ENCODE peak calls at places on chromosomes 16 and 17, in four cellular contexts. I is heart right ventricle; O is CD4-positive, alpha-beta T cell; Y is ascending aorta. U is an unnamed sample.

GRCh38 chr16:728131-728889 is 1.4 kb downstream of the HAGHL start:
- DNase-seq in I (no peak), O (peak), Y (peak), U (no peak)

GRCh38 chr16:3004781-3005284 is 7.9 kb upstream of the CLDN9 start:
- DNase-seq in I (no peak), O (no peak), Y (no peak), U (no peak)

GRCh38 chr16:2457267-2457666 is 2.6 kb upstream of the TEDC2 start:
- DNase-seq in I (no peak), O (no peak), Y (no peak), U (no peak)

GRCh38 chr17:44323359-44324091 is 1.1 kb downstream of the SLC25A39 start:
- DNase-seq in I (no peak), O (no peak), Y (no peak), U (no peak)

GRCh38 chr16:82758406-82758805 is 131.6 kb downstream of the CDH13 start:
- DNase-seq in I (no peak), O (no peak), Y (no peak), U (no peak)

GRCh38 chr17:40192961-40193360 is 15.7 kb downstream of the RAPGEFL1 start:
- DNase-seq in I (no peak), O (no peak), Y (no peak), U (no peak)

GRCh38 chr16:83675136-83675535 is 132.6 kb upstream of the HSBP1 start:
- DNase-seq in I (no peak), O (no peak), Y (no peak), U (no peak)

GRCh38 chr16:789451-789850 is 1.0 kb downstream of the CHTF18 start:
- DNase-seq in I (no peak), O (no peak), Y (no peak), U (no peak)

GRCh38 chr16:50509521-50510341 is 38.5 kb upstream of the NKD1 start:
- DNase-seq in I (no peak), O (no peak), Y (peak), U (no peak)

GRCh38 chr17:49290690-49291326 is 60.2 kb upstream of the PHOSPHO1 start:
- DNase-seq in I (peak), O (no peak), Y (no peak), U (no peak)

GRCh38 chr17:34393401-34393800 is 30.4 kb upstream of the CCL1 start:
- DNase-seq in I (no peak), O (no peak), Y (no peak), U (no peak)

GRCh38 chr16:80862153-80862552 is 57.8 kb upstream of the CDYL2 start:
- DNase-seq in I (no peak), O (no peak), Y (no peak), U (no peak)

GRCh38 chr17:8894673-8895578 is 27.5 kb upstream of the PIK3R6 start:
- DNase-seq in I (peak), O (peak), Y (peak), U (peak)

GRCh38 chr17:27976331-27976730 is 66.1 kb upstream of the NLK start:
- DNase-seq in I (no peak), O (no peak), Y (no peak), U (no peak)

GRCh38 chr17:69761767-69762321 is 313.2 kb upstream of the KCNJ16 start:
- DNase-seq in I (no peak), O (no peak), Y (no peak), U (no peak)

GRCh38 chr17:8557176-8557806 is 73.2 kb downstream of the MYH10 start:
- DNase-seq in I (no peak), O (no peak), Y (peak), U (no peak)

DNA sequence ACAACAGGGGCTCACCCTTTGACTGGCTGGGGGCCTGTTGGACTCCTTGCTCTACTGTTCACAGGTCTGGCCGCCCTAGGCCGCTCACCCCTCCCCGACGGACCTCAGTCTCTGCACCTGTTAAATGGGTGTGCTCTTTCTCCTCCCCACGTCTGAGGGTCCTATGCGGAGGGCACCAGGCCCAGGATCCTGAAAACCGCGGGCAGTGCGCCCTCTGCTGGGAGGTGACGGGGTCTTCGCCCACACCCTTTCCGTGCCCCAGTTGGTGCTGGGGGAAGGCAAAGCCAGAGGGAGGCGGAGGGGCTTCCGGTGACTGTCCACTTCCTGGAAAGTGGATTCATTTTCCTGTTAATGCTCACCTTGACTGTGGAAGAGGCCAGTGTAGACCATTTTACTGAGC is 1010.9 kb downstream of the KCNJ18 start:
- DNase-seq in I (no peak), O (no peak), Y (no peak), U (no peak)
- TF ChIP-seq CTCF in I (no peak), O (no peak), Y (no peak), U (no peak)

DNA sequence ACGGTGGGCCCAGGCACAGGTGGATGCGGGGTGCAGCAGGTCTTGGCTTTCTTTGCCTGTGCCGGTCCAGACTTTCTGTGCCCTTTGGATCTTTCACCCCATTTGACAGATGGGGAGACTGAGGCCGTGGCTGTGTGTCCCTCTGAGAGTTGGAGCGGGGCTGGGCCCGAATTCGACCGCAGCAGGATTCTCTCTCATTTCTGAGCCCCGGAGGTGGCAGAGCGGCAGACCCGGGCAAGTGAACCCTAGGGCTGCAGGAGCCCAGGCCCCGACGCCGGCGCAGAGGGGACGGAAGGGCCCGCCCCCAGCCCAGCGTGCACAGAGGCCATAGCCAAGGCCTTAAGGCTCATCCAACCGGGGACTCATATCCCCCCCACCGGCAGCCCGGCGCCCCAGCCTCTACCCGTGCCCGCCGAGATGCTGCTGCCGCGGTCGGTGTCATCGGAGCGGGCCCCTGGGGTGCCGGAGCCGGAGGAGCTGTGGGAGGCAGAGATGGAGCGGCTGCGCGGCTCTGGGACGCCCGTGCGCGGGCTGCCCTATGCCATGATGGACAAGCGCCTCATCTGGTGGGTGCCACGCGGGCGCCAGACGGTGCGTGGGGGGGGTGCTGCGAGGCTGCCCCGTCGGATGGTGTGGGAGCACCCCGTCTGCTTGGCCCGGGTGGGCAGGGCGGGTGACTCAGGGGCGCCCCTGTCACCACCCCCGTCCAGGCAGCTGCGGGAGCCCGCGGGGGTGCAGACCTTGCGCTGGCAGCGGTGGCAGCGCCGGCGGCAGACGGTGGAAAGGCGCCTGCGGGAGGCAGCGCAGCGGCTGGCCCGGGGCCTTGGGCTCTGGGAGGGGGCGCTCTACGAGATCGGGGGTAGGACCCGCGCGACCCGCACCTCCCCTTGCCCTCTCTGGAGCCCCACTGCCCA is 858 bp downstream of the TMC8 start:
- DNase-seq in I (no peak), O (no peak), Y (no peak), U (no peak)
- TF ChIP-seq CTCF in I (no peak), O (no peak), Y (no peak), U (no peak)

GRCh38 chr16:6616746-6617145 is 715.9 kb upstream of the RBFOX1 start:
- DNase-seq in I (no peak), O (no peak), Y (no peak), U (no peak)

GRCh38 chr16:6615661-6616060 is 717.0 kb upstream of the RBFOX1 start:
- DNase-seq in I (no peak), O (no peak), Y (no peak), U (no peak)

GRCh38 chr16:6611535-6611934 is 721.1 kb upstream of the RBFOX1 start:
- DNase-seq in I (no peak), O (no peak), Y (no peak), U (no peak)
- TF ChIP-seq CTCF in I (no peak), O (no peak), Y (no peak), U (no peak)

DNA sequence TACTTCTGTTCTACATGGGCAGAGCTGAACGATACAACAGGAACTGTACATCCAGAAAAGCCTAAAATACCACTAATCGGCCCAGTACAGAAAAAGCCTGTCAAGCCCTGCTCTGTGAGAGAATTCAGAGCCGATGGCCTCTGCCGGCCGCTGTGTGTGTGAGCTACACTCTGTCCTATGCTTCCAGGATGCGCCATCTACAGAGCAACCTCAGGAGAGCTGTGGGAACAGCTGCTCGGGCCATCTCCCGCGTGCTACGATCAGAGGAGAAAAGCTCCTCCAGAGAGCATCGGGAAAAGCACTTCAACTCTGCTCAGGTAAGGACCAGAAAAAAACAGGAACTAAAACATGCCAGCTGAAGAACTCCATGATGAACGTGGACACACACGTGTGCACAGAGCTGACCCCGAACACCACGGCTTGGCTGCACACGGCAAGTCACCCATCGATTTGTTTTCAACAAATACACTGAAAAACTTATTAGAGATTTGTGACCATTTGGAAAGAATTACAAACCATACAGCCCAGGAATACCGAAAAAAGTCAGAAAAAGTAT is 115.9 kb downstream of the ANKRD11 start:
- DNase-seq in I (peak), O (no peak), Y (no peak), U (peak)
- TF ChIP-seq CTCF in I (no peak), O (no peak), Y (no peak), U (peak)

GRCh38 chr17:17661834-17662233 is 19.4 kb upstream of the RAI1 start:
- DNase-seq in I (no peak), O (no peak), Y (no peak), U (no peak)
- TF ChIP-seq CTCF in I (no peak), O (no peak), Y (no peak), U (no peak)

GRCh38 chr16:66510298-66510697 is 39.6 kb downstream of the TK2 start:
- DNase-seq in I (no peak), O (no peak), Y (peak), U (no peak)
- TF ChIP-seq CTCF in I (no peak), O (no peak), Y (no peak), U (no peak)

GRCh38 chr16:84950906-84951305 is 60.4 kb downstream of the ZDHHC7 start:
- DNase-seq in I (no peak), O (no peak), Y (no peak), U (no peak)
- TF ChIP-seq CTCF in I (no peak), O (no peak), Y (no peak), U (peak)

DNA sequence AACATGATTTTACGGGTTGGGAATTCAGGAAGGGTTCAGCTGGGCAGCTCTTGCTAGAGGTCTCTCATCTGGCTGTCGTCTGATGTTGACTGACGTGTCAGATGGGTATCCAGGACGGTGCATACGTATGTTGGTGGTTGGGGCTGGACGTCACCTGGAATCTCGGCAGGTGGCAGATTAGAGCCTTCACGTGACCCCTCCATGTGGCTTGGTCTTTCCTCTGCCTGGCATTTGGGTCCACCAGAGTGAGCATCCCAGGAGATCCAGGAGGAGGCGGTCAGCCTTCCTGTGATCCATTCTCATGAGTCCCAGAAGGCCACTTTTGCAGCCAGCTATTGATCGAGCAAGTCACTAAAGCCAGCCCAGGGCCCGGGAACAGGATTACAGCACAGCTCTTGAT is 202.7 kb downstream of the FOXL1 start:
- DNase-seq in I (no peak), O (no peak), Y (no peak), U (no peak)
- TF ChIP-seq CTCF in I (no peak), O (no peak), Y (no peak), U (no peak)

GRCh38 chr16:84964729-84965128 is 46.6 kb downstream of the ZDHHC7 start:
- DNase-seq in I (no peak), O (no peak), Y (no peak), U (no peak)
- TF ChIP-seq CTCF in I (no peak), O (no peak), Y (no peak), U (no peak)

GRCh38 chr17:75763613-75764416 is 1.2 kb downstream of the GALK1 start:
- DNase-seq in I (no peak), O (no peak), Y (no peak), U (no peak)

GRCh38 chr17:75765981-75766380 is 989 bp upstream of the GALK1 start:
- DNase-seq in I (no peak), O (no peak), Y (no peak), U (no peak)

GRCh38 chr17:75763269-75763607 is 1.8 kb downstream of the GALK1 start:
- DNase-seq in I (no peak), O (no peak), Y (no peak), U (no peak)

GRCh38 chr17:75764711-75765421 is at the start of gene GALK1:
- DNase-seq in I (peak), O (peak), Y (peak), U (peak)

DNA sequence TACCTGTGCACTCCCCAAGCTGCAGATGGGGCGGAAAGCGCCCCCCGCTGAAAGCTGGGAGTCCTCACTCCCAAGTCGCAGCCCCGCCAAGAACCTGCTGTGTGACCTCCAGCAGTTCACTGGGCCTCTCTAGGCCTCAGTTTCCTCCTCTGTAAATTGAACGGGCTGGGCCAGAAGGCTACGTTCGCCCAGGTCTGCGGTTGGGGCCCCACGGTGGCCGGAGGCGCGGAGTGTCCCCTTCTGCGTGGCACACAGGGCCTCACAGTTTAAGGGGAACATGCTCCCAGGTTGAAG is 628 bp downstream of the GALK1 start:
- DNase-seq in I (peak), O (no peak), Y (no peak), U (no peak)
- TF ChIP-seq CTCF in I (no peak), O (peak), Y (no peak), U (no peak)